ENCODE peak calls at places on chromosomes 3 and 15, in four cellular contexts. R, Z, S and K are unnamed samples.

GRCh38 chr3:159586587-159587202 is 401.9 kb upstream of the IL12A start:
- DNase-seq in R (no peak), Z (no peak), S (no peak), K (peak)

GRCh38 chr3:46709721-46710120 is 7.9 kb downstream of the PRSS50 start:
- DNase-seq in R (no peak), Z (no peak), S (no peak), K (no peak)

GRCh38 chr3:25513642-25514266 is 85.7 kb downstream of the RARB start:
- DNase-seq in R (no peak), Z (no peak), S (no peak), K (no peak)

GRCh38 chr15:41922353-41922752 is 28.5 kb upstream of the SPTBN5 start:
- DNase-seq in R (no peak), Z (peak), S (no peak), K (no peak)

GRCh38 chr3:177928156-177928555 is 608.1 kb upstream of the KCNMB2 start:
- DNase-seq in R (no peak), Z (no peak), S (peak), K (peak)

GRCh38 chr3:185687479-185687878 is 101.4 kb downstream of the SENP2 start:
- DNase-seq in R (no peak), Z (no peak), S (peak), K (no peak)

GRCh38 chr3:125116311-125117069 is 60.7 kb upstream of the HEG1 start:
- DNase-seq in R (no peak), Z (no peak), S (peak), K (peak)

GRCh38 chr15:41780266-41780665 is 6.0 kb downstream of the MAPKBP1 start:
- DNase-seq in R (no peak), Z (no peak), S (no peak), K (no peak)

GRCh38 chr15:51076142-51076897 is 18.4 kb downstream of the TNFAIP8L3 start:
- DNase-seq in R (no peak), Z (no peak), S (no peak), K (no peak)

GRCh38 chr15:31147943-31148621 is 46.6 kb upstream of the TRPM1 start:
- DNase-seq in R (no peak), Z (no peak), S (no peak), K (no peak)

GRCh38 chr15:82919231-82919886 is 33.2 kb downstream of the HOMER2 start:
- DNase-seq in R (peak), Z (peak), S (peak), K (no peak)

GRCh38 chr15:98586066-98586465 is 62.3 kb upstream of the IGF1R start:
- DNase-seq in R (no peak), Z (no peak), S (no peak), K (no peak)

GRCh38 chr3:89303721-89304120 is 196.3 kb downstream of the EPHA3 start:
- DNase-seq in R (no peak), Z (no peak), S (no peak), K (peak)

GRCh38 chr3:193508108-193508507 is 46.6 kb downstream of the ATP13A4 start:
- DNase-seq in R (no peak), Z (no peak), S (no peak), K (no peak)
- TF ChIP-seq CTCF in R (no peak), Z (no peak), S (no peak), K (no peak)

GRCh38 chr3:79027593-79027992 is 740.2 kb downstream of the ROBO1 start:
- DNase-seq in R (no peak), Z (no peak), S (no peak), K (no peak)

GRCh38 chr3:79028916-79029315 is 738.9 kb downstream of the ROBO1 start:
- DNase-seq in R (no peak), Z (no peak), S (no peak), K (no peak)

GRCh38 chr3:79038057-79038456 is 729.7 kb downstream of the ROBO1 start:
- DNase-seq in R (no peak), Z (no peak), S (no peak), K (no peak)

GRCh38 chr3:79030157-79030556 is 737.6 kb downstream of the ROBO1 start:
- DNase-seq in R (no peak), Z (no peak), S (no peak), K (no peak)

DNA sequence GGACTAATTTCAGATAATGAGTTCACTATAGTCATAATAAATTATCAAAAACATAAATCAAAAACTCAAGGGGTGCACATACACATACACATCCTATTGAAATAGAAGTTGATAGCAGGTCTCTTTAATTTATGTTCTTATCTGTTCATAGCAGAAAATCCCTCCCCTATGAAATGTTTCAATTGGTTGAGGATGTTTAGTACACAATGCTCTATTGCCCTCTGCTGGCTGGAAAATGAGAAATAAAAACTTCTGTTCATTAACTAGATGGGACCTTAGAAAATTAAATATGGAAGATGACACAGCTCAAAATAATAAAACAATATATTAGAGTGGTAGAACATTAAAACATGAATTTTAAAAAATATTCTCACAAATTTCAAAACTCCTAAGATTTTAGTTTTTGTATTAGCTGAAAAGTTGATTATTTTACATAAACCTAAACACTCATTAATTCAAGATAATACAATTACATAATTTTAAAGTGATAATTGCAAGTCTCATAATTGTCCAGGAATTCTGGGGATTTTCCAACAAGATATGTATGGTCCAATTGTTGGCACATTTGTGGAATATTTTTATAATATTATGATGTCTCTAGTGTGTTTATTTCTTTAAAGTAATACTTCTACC is 735.0 kb downstream of the ROBO1 start:
- DNase-seq in R (no peak), Z (no peak), S (no peak), K (peak)
- H3K27ac ChIP-seq in R (no peak), Z (no peak), S (no peak), K (no peak)

GRCh38 chr3:53130179-53131135 is at the start of gene RFT1:
- DNase-seq in R (peak), Z (peak), S (peak), K (peak)
- TF ChIP-seq CTCF in R (no peak), Z (no peak), S (peak), K (peak)

GRCh38 chr3:179726075-179726742 is 73.4 kb downstream of the USP13 start:
- DNase-seq in R (no peak), Z (no peak), S (no peak), K (no peak)
- H3K27ac ChIP-seq in R (no peak), Z (no peak), S (no peak), K (no peak)

GRCh38 chr15:45948226-45948625 is 313.4 kb downstream of the SQOR start:
- DNase-seq in R (no peak), Z (no peak), S (no peak), K (no peak)
- TF ChIP-seq CTCF in R (no peak), Z (no peak), S (no peak), K (no peak)

GRCh38 chr15:69081310-69082004 is 67.0 kb downstream of the NOX5 start:
- DNase-seq in R (no peak), Z (no peak), S (no peak), K (no peak)
- H3K27ac ChIP-seq in R (peak), Z (no peak), S (peak), K (no peak)

GRCh38 chr3:194840661-194841514 is 155.2 kb downstream of the FAM43A start:
- DNase-seq in R (no peak), Z (no peak), S (peak), K (peak)
- TF ChIP-seq CTCF in R (no peak), Z (no peak), S (no peak), K (no peak)

DNA sequence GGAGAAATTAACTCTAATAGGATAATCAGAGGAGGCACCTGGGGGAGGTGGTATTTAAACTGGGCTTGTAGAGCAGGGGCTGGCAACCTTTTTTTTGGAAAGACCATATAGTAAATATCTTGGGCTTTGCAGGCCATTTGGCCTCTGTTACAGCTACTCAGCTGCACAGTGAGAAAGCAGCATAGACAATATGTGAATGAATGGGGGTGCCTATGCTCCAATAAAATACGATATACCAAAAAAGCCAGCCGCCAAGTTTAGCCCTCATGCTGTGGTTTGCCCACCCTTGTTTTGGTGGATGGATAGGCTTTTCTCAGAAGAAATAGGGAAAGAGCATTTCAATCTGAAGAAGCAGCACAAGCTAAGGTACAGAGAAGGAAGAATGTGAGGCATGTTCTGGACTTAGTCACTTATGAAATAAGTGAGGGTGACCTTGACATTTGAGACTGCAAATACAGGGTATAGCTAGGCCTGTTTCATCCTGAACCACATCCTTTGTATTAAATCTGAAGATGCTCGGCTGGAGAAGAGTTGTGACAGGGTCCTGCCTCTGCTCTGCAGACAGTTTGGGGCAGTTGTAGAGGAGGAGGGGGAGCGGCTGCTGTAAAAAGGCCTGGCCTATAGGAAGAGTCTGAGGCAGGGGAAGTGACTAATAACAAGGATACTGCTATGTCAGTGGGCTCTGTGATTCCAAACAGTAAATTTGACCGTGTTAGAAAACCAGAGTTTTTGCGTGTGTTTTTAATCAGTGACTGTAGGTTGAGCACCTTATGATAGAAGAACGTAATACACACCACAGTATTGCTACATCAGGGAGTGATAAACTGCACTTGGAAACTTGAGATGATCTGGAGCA is 130.9 kb upstream of the NR2E3 start:
- DNase-seq in R (no peak), Z (no peak), S (peak), K (no peak)
- H3K27ac ChIP-seq in R (no peak), Z (no peak), S (peak), K (no peak)